ENCODE peak calls at places on chromosomes 7 and 10, in four cellular contexts. One of them, this sample, is unnamed.

GRCh38 chr10:91684841-91685240 is 52.0 kb upstream of the PPP1R3C start:
- DNase-seq in H1: no peak
- DNase-seq in HepG2: no peak
- DNase-seq in SK-N-SH: no peak
- DNase-seq in this sample: no peak

GRCh38 chr7:66539948-66540375 is 88.7 kb upstream of the KCTD7 start:
- DNase-seq in HepG2: peak
- DNase-seq in H1: no peak
- DNase-seq in SK-N-SH: no peak
- DNase-seq in this sample: peak

GRCh38 chr7:156793334-156793733 is 99.6 kb downstream of the LMBR1 start:
- DNase-seq in H1: no peak
- DNase-seq in HepG2: no peak
- DNase-seq in SK-N-SH: no peak
- DNase-seq in this sample: no peak

GRCh38 chr7:148303295-148304013 is 287.1 kb upstream of the C7orf33 start:
- DNase-seq in SK-N-SH: peak
- DNase-seq in HepG2: no peak
- DNase-seq in H1: no peak
- DNase-seq in this sample: no peak

GRCh38 chr7:56099653-56100052 is 6.6 kb downstream of the CHCHD2 start:
- DNase-seq in HepG2: no peak
- DNase-seq in SK-N-SH: no peak
- DNase-seq in H1: no peak
- DNase-seq in this sample: no peak

GRCh38 chr7:30594055-30594539 is 581 bp upstream of the GARS1 start:
- DNase-seq in H1: no peak
- DNase-seq in SK-N-SH: peak
- DNase-seq in HepG2: peak
- DNase-seq in this sample: peak

GRCh38 chr7:47557317-47557985 is 24.5 kb downstream of the TNS3 start:
- DNase-seq in HepG2: no peak
- DNase-seq in SK-N-SH: no peak
- DNase-seq in H1: no peak
- DNase-seq in this sample: no peak

GRCh38 chr7:90492250-90492649 is 22.8 kb downstream of the PTTG1IP2 start:
- DNase-seq in H1: no peak
- DNase-seq in SK-N-SH: no peak
- DNase-seq in HepG2: no peak
- DNase-seq in this sample: no peak

GRCh38 chr10:43203491-43204393 is 63.1 kb downstream of the RASGEF1A start:
- DNase-seq in HepG2: no peak
- DNase-seq in SK-N-SH: peak
- DNase-seq in H1: no peak
- DNase-seq in this sample: peak

GRCh38 chr10:117563780-117564179 is 21.2 kb downstream of the EMX2 start:
- DNase-seq in SK-N-SH: no peak
- DNase-seq in H1: no peak
- DNase-seq in HepG2: no peak
- DNase-seq in this sample: no peak

GRCh38 chr10:132926777-132927650 is 15.4 kb downstream of the CFAP46 start:
- DNase-seq in SK-N-SH: no peak
- DNase-seq in HepG2: no peak
- DNase-seq in H1: no peak
- DNase-seq in this sample: no peak

GRCh38 chr10:92740762-92741161 is 51.0 kb downstream of the HHEX start:
- DNase-seq in SK-N-SH: no peak
- DNase-seq in H1: no peak
- DNase-seq in HepG2: no peak
- DNase-seq in this sample: no peak

GRCh38 chr7:70596575-70596891 is 535.4 kb upstream of the GALNT17 start:
- DNase-seq in HepG2: no peak
- DNase-seq in H1: no peak
- DNase-seq in SK-N-SH: peak
- DNase-seq in this sample: no peak

GRCh38 chr7:909358-910329 is 33.3 kb downstream of the GET4 start:
- DNase-seq in H1: no peak
- DNase-seq in HepG2: no peak
- DNase-seq in SK-N-SH: peak
- DNase-seq in this sample: no peak

DNA sequence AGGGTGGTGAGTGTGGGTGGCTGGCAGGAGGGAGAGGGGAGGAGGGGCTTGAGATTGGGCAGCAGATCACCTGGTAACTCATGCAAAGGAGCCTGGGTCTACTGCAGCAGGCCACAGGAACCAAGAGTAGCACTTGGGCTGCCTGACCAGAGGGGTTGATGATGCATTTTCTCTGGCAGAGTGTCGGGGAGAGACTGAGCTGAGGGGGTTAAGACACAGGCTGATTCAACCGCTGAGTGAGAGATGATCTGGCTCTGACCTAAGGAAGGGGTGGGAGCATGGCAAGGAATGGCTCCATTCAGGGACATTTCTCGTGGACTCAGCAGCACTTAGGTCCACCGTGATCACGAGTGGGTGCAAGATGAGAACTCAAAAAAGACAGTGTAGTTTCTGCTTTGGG is 115.5 kb upstream of the STK17A start:
- DNase-seq in HepG2: no peak
- DNase-seq in SK-N-SH: peak
- DNase-seq in H1: no peak
- DNase-seq in this sample: no peak
- TF ChIP-seq GABPA in HepG2: no peak
- TF ChIP-seq GABPA in SK-N-SH: no peak
- TF ChIP-seq GABPA in H1: no peak
- TF ChIP-seq GABPA in this sample: no peak

GRCh38 chr7:48875300-48875916 is 48.9 kb upstream of the CDC14C start:
- DNase-seq in H1: peak
- DNase-seq in HepG2: peak
- DNase-seq in SK-N-SH: peak
- DNase-seq in this sample: no peak
- TF ChIP-seq GABPA in H1: no peak
- TF ChIP-seq GABPA in HepG2: no peak
- TF ChIP-seq GABPA in SK-N-SH: no peak
- TF ChIP-seq GABPA in this sample: no peak

DNA sequence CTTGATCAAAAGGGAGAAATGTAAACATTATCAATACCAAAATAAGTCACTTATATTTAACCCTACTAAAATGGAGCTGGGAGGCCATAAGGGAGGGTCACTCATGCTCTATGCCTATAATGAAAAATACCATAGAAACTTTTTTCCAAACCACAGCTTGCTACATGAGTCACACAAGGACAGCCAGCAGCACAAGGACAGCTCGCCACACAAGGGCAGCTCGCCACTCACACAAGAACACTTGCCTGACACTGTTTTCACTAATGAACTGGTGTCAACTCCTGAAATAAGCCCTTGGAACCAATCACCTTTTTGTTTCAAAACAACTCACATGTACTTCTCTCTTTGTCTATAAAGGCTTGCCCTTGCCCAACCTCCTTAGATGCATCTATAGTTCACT is 43.3 kb downstream of the FRMPD2 start:
- DNase-seq in H1: no peak
- DNase-seq in HepG2: no peak
- DNase-seq in SK-N-SH: no peak
- DNase-seq in this sample: no peak
- TF ChIP-seq GABPA in H1: no peak
- TF ChIP-seq GABPA in HepG2: no peak
- TF ChIP-seq GABPA in SK-N-SH: no peak
- TF ChIP-seq GABPA in this sample: no peak

GRCh38 chr10:128734734-128735133 is 608.5 kb upstream of the MKI67 start:
- DNase-seq in HepG2: no peak
- DNase-seq in H1: no peak
- DNase-seq in SK-N-SH: no peak
- DNase-seq in this sample: no peak
- TF ChIP-seq GABPA in HepG2: no peak
- TF ChIP-seq GABPA in H1: no peak
- TF ChIP-seq GABPA in SK-N-SH: no peak
- TF ChIP-seq GABPA in this sample: no peak

DNA sequence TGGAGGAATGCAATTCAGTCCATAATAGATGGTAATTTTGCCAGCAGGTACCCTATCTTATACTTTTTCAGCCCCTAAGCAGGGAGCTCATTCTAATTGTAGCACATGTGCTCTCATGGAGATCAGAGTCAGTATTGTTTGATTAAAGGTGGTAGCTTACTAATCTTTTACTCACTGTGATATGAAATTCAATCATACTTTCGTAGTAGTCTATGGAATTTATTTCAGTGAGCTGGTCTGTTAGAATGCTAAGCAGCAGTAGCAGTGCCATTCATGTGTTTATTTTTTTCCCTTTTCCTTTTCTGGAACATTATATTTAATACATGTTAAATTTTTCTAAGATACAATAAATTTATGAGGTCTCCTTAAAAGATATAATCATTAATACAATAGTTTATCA is 109.0 kb downstream of the ST7 start:
- DNase-seq in SK-N-SH: no peak
- DNase-seq in HepG2: no peak
- DNase-seq in H1: no peak
- DNase-seq in this sample: no peak
- TF ChIP-seq GABPA in SK-N-SH: no peak
- TF ChIP-seq GABPA in HepG2: no peak
- TF ChIP-seq GABPA in H1: no peak
- TF ChIP-seq GABPA in this sample: no peak

DNA sequence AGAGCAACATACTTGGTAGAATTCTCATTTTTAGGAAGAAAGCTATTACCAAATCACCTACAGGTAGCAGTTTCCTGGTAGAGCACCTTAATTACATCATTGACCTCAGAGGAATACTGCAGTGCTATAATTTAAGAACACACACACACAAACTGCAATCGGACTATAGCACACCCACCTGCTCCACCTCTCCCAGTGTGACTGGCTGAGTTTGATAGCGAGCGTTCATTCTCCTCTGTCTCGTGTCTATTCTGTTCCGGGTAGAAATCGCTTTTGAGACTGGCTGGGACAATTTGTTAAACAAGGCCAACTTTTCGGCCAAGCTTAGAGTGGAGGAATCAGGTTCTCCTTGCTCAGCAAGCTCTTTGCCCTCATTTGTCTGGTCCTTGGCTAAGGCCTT is 110.5 kb downstream of the SVIL start:
- DNase-seq in SK-N-SH: no peak
- DNase-seq in H1: no peak
- DNase-seq in HepG2: no peak
- DNase-seq in this sample: peak
- TF ChIP-seq GABPA in SK-N-SH: no peak
- TF ChIP-seq GABPA in H1: no peak
- TF ChIP-seq GABPA in HepG2: no peak
- TF ChIP-seq GABPA in this sample: no peak

GRCh38 chr7:105937411-105937810 is 25.7 kb upstream of the CDHR3 start:
- DNase-seq in SK-N-SH: no peak
- DNase-seq in H1: no peak
- DNase-seq in HepG2: no peak
- DNase-seq in this sample: no peak

GRCh38 chr7:105935250-105935649 is 27.8 kb upstream of the CDHR3 start:
- DNase-seq in HepG2: no peak
- DNase-seq in SK-N-SH: no peak
- DNase-seq in H1: no peak
- DNase-seq in this sample: no peak

GRCh38 chr7:105931179-105931578 is 31.9 kb upstream of the CDHR3 start:
- DNase-seq in SK-N-SH: no peak
- DNase-seq in H1: no peak
- DNase-seq in HepG2: no peak
- DNase-seq in this sample: no peak

GRCh38 chr7:105934577-105935185 is 28.4 kb upstream of the CDHR3 start:
- DNase-seq in HepG2: peak
- DNase-seq in H1: peak
- DNase-seq in SK-N-SH: peak
- DNase-seq in this sample: peak

DNA sequence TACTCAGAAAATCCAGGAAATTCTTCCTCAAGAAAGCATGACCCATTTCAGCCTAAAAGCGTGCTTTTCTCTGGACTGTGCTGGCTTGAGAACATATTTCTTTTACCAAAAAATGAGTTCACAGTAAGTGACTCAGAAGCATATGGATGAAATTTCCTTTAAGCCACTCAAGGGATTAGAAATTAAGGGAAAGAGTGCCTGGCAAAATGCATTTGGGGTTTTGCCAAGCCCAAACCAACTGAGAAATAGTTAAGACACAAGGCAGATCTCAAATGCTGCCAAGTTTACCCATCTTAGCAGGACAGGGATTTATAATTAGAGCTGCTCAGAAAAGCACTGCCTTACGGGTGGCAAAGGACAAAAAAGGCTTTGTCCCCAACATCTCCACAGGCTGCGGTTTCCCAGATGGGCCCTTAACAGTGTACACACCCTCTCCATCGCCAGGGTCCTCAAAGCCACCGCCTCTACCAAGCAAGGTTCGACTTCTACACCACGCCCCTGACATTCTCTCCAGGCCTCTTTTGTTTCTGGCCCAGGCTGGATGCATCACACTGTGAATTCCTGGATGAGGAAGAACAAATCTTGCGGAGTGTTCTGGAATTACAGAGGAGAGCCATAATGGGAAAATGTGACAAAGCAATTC is 30.1 kb upstream of the CDHR3 start:
- DNase-seq in H1: no peak
- DNase-seq in HepG2: no peak
- DNase-seq in SK-N-SH: no peak
- DNase-seq in this sample: no peak
- TF ChIP-seq GABPA in H1: no peak
- TF ChIP-seq GABPA in HepG2: no peak
- TF ChIP-seq GABPA in SK-N-SH: no peak
- TF ChIP-seq GABPA in this sample: no peak

GRCh38 chr7:50791921-50792341 is 9.2 kb upstream of the GRB10 start:
- DNase-seq in H1: no peak
- DNase-seq in SK-N-SH: no peak
- DNase-seq in HepG2: peak
- DNase-seq in this sample: peak
- TF ChIP-seq GABPA in H1: no peak
- TF ChIP-seq GABPA in SK-N-SH: no peak
- TF ChIP-seq GABPA in HepG2: no peak
- TF ChIP-seq GABPA in this sample: no peak

DNA sequence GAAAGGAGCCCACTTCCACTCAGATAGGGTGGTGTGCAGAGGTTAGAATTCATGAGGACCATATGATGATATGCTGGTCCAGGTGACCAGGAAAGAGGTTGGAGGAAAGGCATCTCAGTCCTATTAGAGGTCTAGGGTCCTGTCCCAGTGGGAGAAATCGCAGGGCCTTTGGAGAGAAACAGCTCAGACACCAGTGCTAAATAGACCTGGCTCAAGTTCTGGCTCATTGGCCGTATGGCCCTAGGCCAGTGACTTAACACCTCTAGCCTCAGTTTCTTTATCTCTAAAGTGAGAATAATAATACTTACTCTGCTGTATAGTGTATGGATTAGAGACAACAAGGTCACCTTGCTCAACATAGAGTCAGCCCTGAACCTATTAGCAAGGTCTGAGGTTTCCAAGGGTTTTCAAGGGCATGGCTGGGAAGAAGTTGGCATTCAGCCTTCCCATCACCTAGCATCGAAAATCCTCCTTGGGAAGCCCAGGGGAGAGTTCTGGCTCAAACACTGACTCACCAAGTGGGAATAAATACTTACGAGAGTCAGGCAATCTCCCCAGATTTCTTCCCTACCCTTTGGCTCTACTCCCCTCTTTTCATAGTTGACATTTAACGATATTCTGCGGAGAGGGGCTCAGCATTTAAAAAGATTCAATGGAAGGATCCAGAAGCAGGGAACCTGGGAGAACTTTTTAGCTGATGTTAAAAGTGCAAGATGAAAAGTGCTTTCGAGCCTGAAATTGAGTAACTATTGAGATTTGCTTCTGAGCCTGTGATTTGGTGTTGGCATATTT is 473.1 kb upstream of the PODXL start:
- DNase-seq in SK-N-SH: no peak
- DNase-seq in HepG2: no peak
- DNase-seq in H1: no peak
- DNase-seq in this sample: no peak
- TF ChIP-seq GABPA in SK-N-SH: no peak
- TF ChIP-seq GABPA in HepG2: no peak
- TF ChIP-seq GABPA in H1: no peak
- TF ChIP-seq GABPA in this sample: no peak

This sample was measured in K562.